ENCODE peak calls at places on chromosomes 4 and X, in four cellular contexts. One of them, this sample, is unnamed. For H3K9me3, the result is how much of the 10 kb centered on the place peaks cover.

GRCh38 chrX:154370300-154370881 is 4.0 kb downstream of the FLNA start:
- DNase-seq in fibroblast of lung: peak
- DNase-seq in cardiac muscle cell: peak
- DNase-seq in CD4-positive, alpha-beta T cell: no peak
- DNase-seq in this sample: no peak

GRCh38 chrX:118272237-118272636 is 73.7 kb upstream of the WDR44 start:
- DNase-seq in cardiac muscle cell: peak
- DNase-seq in CD4-positive, alpha-beta T cell: no peak
- DNase-seq in fibroblast of lung: peak
- DNase-seq in this sample: no peak

GRCh38 chrX:65668362-65669310 is 1.2 kb downstream of the MSN start:
- DNase-seq in cardiac muscle cell: peak
- DNase-seq in fibroblast of lung: peak
- DNase-seq in CD4-positive, alpha-beta T cell: peak
- DNase-seq in this sample: peak

GRCh38 chr4:113383111-113383785 is 333.8 kb downstream of the ANK2 start:
- DNase-seq in fibroblast of lung: peak
- DNase-seq in cardiac muscle cell: peak
- DNase-seq in CD4-positive, alpha-beta T cell: no peak
- DNase-seq in this sample: no peak

GRCh38 chrX:141641138-141641537 is 51.6 kb downstream of the SPANXA2 start:
- DNase-seq in CD4-positive, alpha-beta T cell: no peak
- DNase-seq in fibroblast of lung: no peak
- DNase-seq in cardiac muscle cell: no peak
- DNase-seq in this sample: no peak

GRCh38 chrX:2696698-2697215 is 5.7 kb downstream of the CD99 start:
- DNase-seq in cardiac muscle cell: peak
- DNase-seq in fibroblast of lung: peak
- DNase-seq in CD4-positive, alpha-beta T cell: no peak
- DNase-seq in this sample: peak

GRCh38 chr4:14752341-14753046 is 249.8 kb upstream of the CPEB2 start:
- DNase-seq in cardiac muscle cell: no peak
- DNase-seq in fibroblast of lung: no peak
- DNase-seq in CD4-positive, alpha-beta T cell: no peak
- DNase-seq in this sample: no peak

GRCh38 chrX:68498508-68499379 is at the start of gene YIPF6:
- DNase-seq in fibroblast of lung: peak
- DNase-seq in cardiac muscle cell: peak
- DNase-seq in CD4-positive, alpha-beta T cell: peak
- DNase-seq in this sample: peak

GRCh38 chrX:28854637-28855036 is 267.4 kb downstream of the IL1RAPL1 start:
- DNase-seq in fibroblast of lung: peak
- DNase-seq in cardiac muscle cell: peak
- DNase-seq in CD4-positive, alpha-beta T cell: no peak
- DNase-seq in this sample: no peak

GRCh38 chr4:7061815-7062214 is 6.0 kb downstream of the GRPEL1 start:
- DNase-seq in fibroblast of lung: no peak
- DNase-seq in cardiac muscle cell: no peak
- DNase-seq in CD4-positive, alpha-beta T cell: no peak
- DNase-seq in this sample: no peak

GRCh38 chr4:104878936-104879335 is 267.7 kb upstream of the TET2 start:
- DNase-seq in cardiac muscle cell: no peak
- DNase-seq in fibroblast of lung: no peak
- DNase-seq in CD4-positive, alpha-beta T cell: no peak
- DNase-seq in this sample: no peak

GRCh38 chrX:52988985-52989917 is 30.9 kb upstream of the FAM156A start:
- DNase-seq in cardiac muscle cell: no peak
- DNase-seq in CD4-positive, alpha-beta T cell: no peak
- DNase-seq in fibroblast of lung: no peak
- DNase-seq in this sample: no peak

DNA sequence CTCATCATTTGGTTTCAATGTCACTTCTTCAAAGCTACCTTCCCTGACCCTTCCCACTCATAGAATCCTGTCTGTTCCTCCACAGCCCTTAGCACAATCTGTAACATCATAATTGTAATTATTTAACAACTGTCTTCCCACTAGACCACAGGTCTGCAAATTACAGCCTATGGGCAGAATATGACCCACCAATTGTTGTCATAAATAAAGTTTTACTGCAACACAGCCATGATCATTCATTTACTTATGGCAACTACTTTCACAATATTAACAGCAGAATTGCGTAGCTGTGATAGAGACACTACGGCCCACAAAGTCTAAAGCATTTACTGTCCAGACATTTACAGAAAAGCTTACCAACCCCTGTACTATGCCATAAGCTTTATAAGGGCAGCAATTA is 15.9 kb downstream of the USP46 start:
- DNase-seq in fibroblast of lung: no peak
- DNase-seq in CD4-positive, alpha-beta T cell: no peak
- DNase-seq in cardiac muscle cell: no peak
- DNase-seq in this sample: no peak
- H3K27ac ChIP-seq in fibroblast of lung: no peak
- H3K27ac ChIP-seq in CD4-positive, alpha-beta T cell: no peak
- H3K27ac ChIP-seq in cardiac muscle cell: no peak
- H3K27ac ChIP-seq in this sample: no peak

DNA sequence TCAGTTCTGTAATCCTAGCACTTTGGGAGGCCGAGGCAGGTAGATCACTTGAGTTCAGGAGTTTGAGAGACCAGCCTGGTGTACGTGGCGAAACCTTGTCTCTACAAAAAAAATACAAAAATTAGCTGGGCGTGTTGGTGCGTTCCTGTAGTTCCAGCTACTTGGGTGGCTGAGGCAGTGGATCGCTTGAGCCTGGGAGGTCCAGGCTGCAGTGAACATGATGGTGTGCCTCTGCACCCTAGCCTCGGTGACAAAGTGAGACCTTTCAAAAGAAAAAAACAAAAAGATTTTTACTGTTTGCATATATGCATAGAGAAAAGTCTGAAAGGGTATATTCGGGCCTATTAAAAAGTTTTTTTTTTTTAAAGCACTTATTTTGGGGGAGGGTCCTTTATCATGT is 76.1 kb downstream of the KDM6A start:
- DNase-seq in CD4-positive, alpha-beta T cell: no peak
- DNase-seq in fibroblast of lung: no peak
- DNase-seq in cardiac muscle cell: no peak
- DNase-seq in this sample: no peak
- H3K9me3 ChIP-seq in CD4-positive, alpha-beta T cell: under half
- H3K9me3 ChIP-seq in fibroblast of lung: under half
- H3K9me3 ChIP-seq in cardiac muscle cell: under half
- H3K9me3 ChIP-seq in this sample: under half

GRCh38 chr4:181108237-181108636 is 1135.0 kb upstream of the TENM3 start:
- DNase-seq in cardiac muscle cell: no peak
- DNase-seq in fibroblast of lung: no peak
- DNase-seq in CD4-positive, alpha-beta T cell: no peak
- DNase-seq in this sample: no peak

DNA sequence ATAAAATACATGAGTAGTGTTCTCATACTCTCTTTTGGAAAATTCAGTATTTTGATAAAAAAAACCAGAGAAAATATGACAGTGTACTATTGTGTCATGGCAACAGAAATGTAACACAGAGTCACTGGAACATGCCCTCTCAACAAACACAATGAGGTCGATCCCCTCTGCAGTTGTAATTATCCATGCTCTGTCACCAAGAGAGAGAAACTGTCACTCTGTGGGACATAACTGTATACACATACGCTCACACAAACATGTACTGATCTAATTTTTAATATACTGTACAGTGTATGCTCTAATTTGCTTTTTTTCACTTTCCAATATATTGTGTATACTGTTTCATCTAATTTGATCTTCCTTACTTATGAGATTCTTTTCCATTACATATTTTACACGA is 1136.8 kb upstream of the TENM3 start:
- DNase-seq in CD4-positive, alpha-beta T cell: no peak
- DNase-seq in cardiac muscle cell: no peak
- DNase-seq in fibroblast of lung: no peak
- DNase-seq in this sample: no peak
- H3K27ac ChIP-seq in CD4-positive, alpha-beta T cell: no peak
- H3K27ac ChIP-seq in cardiac muscle cell: no peak
- H3K27ac ChIP-seq in fibroblast of lung: no peak
- H3K27ac ChIP-seq in this sample: no peak

GRCh38 chrX:44096666-44097065 is 123.5 kb upstream of the NDP start:
- DNase-seq in fibroblast of lung: no peak
- DNase-seq in cardiac muscle cell: no peak
- DNase-seq in CD4-positive, alpha-beta T cell: no peak
- DNase-seq in this sample: no peak
- H3K9me3 ChIP-seq in fibroblast of lung: under half
- H3K9me3 ChIP-seq in cardiac muscle cell: under half
- H3K9me3 ChIP-seq in CD4-positive, alpha-beta T cell: under half
- H3K9me3 ChIP-seq in this sample: under half

GRCh38 chr4:95516528-95517011 is 32.2 kb downstream of the UNC5C start:
- DNase-seq in CD4-positive, alpha-beta T cell: no peak
- DNase-seq in fibroblast of lung: peak
- DNase-seq in cardiac muscle cell: peak
- DNase-seq in this sample: no peak
- H3K27ac ChIP-seq in CD4-positive, alpha-beta T cell: no peak
- H3K27ac ChIP-seq in fibroblast of lung: no peak
- H3K27ac ChIP-seq in cardiac muscle cell: no peak
- H3K27ac ChIP-seq in this sample: no peak

GRCh38 chr4:445410-445809 is 53.5 kb downstream of the ZNF721 start:
- DNase-seq in cardiac muscle cell: no peak
- DNase-seq in fibroblast of lung: no peak
- DNase-seq in CD4-positive, alpha-beta T cell: no peak
- DNase-seq in this sample: no peak
- H3K9me3 ChIP-seq in cardiac muscle cell: under half
- H3K9me3 ChIP-seq in fibroblast of lung: under half
- H3K9me3 ChIP-seq in CD4-positive, alpha-beta T cell: half or more
- H3K9me3 ChIP-seq in this sample: half or more